ENCODE peak calls at places on chromosomes 6 and 20, in four cellular contexts. V is GM12892, O is NCI-H1092 treated with DMSO at 0.1 percent for 48 hours, C is T1000. I is an unnamed sample.

GRCh38 chr6:139423970-139424667 is 49.7 kb upstream of the CITED2 start:
- DNase-seq in V (no peak), O (no peak), C (no peak), I (no peak)

GRCh38 chr20:57795347-57795697 is 85.5 kb upstream of the PMEPA1 start:
- DNase-seq in V (no peak), O (no peak), C (peak), I (no peak)

GRCh38 chr6:169863710-169864109 is 112.3 kb downstream of the ERMARD start:
- DNase-seq in V (no peak), O (no peak), C (no peak), I (no peak)

GRCh38 chr6:94721459-94721858 is 855.9 kb upstream of the MANEA start:
- DNase-seq in V (no peak), O (no peak), C (no peak), I (no peak)

GRCh38 chr6:121222656-121223055 is 111.6 kb downstream of the TBC1D32 start:
- DNase-seq in V (no peak), O (no peak), C (no peak), I (no peak)

GRCh38 chr20:56974499-56975250 is 291.8 kb downstream of the BMP7 start:
- DNase-seq in V (no peak), O (no peak), C (no peak), I (peak)

GRCh38 chr6:148973809-148974208 is 227.0 kb downstream of the UST start:
- DNase-seq in V (no peak), O (peak), C (no peak), I (peak)

GRCh38 chr6:43860285-43860684 is 90.3 kb downstream of the VEGFA start:
- DNase-seq in V (no peak), O (peak), C (no peak), I (no peak)

GRCh38 chr6:35415065-35415880 is 36.9 kb upstream of the FANCE start:
- DNase-seq in V (no peak), O (peak), C (peak), I (peak)

GRCh38 chr6:109102762-109103161 is 7.5 kb downstream of the CEP57L1 start:
- DNase-seq in V (no peak), O (no peak), C (no peak), I (no peak)